ENCODE peak calls at places on chromosome 17, in five cellular contexts. F is H9, B is mesenchymal stem cell, O is H1, K is trophoblast cell. P is an unnamed sample.

GRCh38 chr17:74768069-74768762 is 7.9 kb downstream of the NAT9 start:
- DNase-seq in F (no peak), B (no peak), O (no peak), K (no peak), P (no peak)

GRCh38 chr17:56416682-56417351 is 176.7 kb upstream of the NOG start:
- DNase-seq in F (no peak), B (no peak), O (no peak), K (no peak), P (no peak)

GRCh38 chr17:66445229-66445628 is 142.8 kb downstream of the PRKCA start:
- DNase-seq in F (no peak), B (peak), O (no peak), K (no peak), P (no peak)

GRCh38 chr17:71338396-71338795 is 782.4 kb upstream of the SOX9 start:
- DNase-seq in F (no peak), B (peak), O (no peak), K (no peak), P (no peak)

GRCh38 chr17:81735181-81736102 is 23.4 kb downstream of the SLC25A10 start:
- DNase-seq in F (no peak), B (peak), O (no peak), K (peak), P (no peak)

GRCh38 chr17:49677933-49678847 is at the start of gene SPOP:
- DNase-seq in F (peak), B (peak), O (peak), K (peak), P (peak)

GRCh38 chr17:40314557-40314953 is 5.6 kb downstream of the RARA start:
- DNase-seq in F (no peak), B (peak), O (no peak), K (peak), P (no peak)

GRCh38 chr17:50768348-50768761 is 1.0 kb upstream of the ANKRD40CL start:
- DNase-seq in F (peak), B (no peak), O (no peak), K (no peak), P (no peak)

GRCh38 chr17:73513426-73513825 is 130.8 kb downstream of the SDK2 start:
- DNase-seq in F (no peak), B (no peak), O (no peak), K (no peak), P (no peak)

GRCh38 chr17:66989579-66989978 is 25.1 kb downstream of the CACNG4 start:
- DNase-seq in F (no peak), B (no peak), O (no peak), K (no peak), P (no peak)

GRCh38 chr17:31392002-31392855 is 754 bp downstream of the RAB11FIP4 start:
- DNase-seq in F (peak), B (no peak), O (no peak), K (no peak), P (no peak)

GRCh38 chr17:40159456-40159855 is 17.8 kb upstream of the RAPGEFL1 start:
- DNase-seq in F (no peak), B (no peak), O (no peak), K (no peak), P (no peak)

GRCh38 chr17:29168079-29168758 is 12.0 kb downstream of the MYO18A start:
- DNase-seq in F (no peak), B (no peak), O (no peak), K (peak), P (no peak)

GRCh38 chr17:43855061-43855460 is 8.1 kb downstream of the CD300LG start:
- DNase-seq in F (no peak), B (no peak), O (no peak), K (no peak), P (no peak)

GRCh38 chr17:47620503-47621245 is 29.0 kb upstream of the KPNB1 start:
- DNase-seq in F (no peak), B (no peak), O (no peak), K (no peak), P (no peak)

GRCh38 chr17:53219821-53220220 is 602.9 kb upstream of the KIF2B start:
- DNase-seq in F (no peak), B (no peak), O (no peak), K (no peak), P (no peak)

GRCh38 chr17:82283208-82283749 is 9.8 kb upstream of the CSNK1D start:
- DNase-seq in F (no peak), B (peak), O (no peak), K (no peak), P (no peak)

GRCh38 chr17:73420897-73421296 is 109.1 kb upstream of the CDC42EP4 start:
- DNase-seq in F (peak), B (peak), O (no peak), K (peak), P (no peak)

GRCh38 chr17:18184143-18185007 is 747 bp downstream of the ALKBH5 start:
- DNase-seq in F (peak), B (peak), O (no peak), K (peak), P (peak)

GRCh38 chr17:1372618-1373017 is 27.4 kb downstream of the YWHAE start:
- DNase-seq in F (no peak), B (no peak), O (no peak), K (no peak), P (no peak)

GRCh38 chr17:1373710-1374237 is 26.2 kb downstream of the YWHAE start:
- DNase-seq in F (no peak), B (no peak), O (no peak), K (no peak), P (no peak)

GRCh38 chr17:1375615-1376014 is 24.4 kb downstream of the YWHAE start:
- DNase-seq in F (no peak), B (no peak), O (no peak), K (no peak), P (no peak)

GRCh38 chr17:1376061-1376460 is 24.0 kb downstream of the YWHAE start:
- DNase-seq in F (no peak), B (no peak), O (no peak), K (no peak), P (no peak)

GRCh38 chr17:1374426-1375177 is 25.4 kb downstream of the YWHAE start:
- DNase-seq in F (no peak), B (no peak), O (no peak), K (no peak), P (no peak)
- H2BK12ac ChIP-seq in F (no peak), B (no peak), O (no peak), K (no peak), P (no peak)

DNA sequence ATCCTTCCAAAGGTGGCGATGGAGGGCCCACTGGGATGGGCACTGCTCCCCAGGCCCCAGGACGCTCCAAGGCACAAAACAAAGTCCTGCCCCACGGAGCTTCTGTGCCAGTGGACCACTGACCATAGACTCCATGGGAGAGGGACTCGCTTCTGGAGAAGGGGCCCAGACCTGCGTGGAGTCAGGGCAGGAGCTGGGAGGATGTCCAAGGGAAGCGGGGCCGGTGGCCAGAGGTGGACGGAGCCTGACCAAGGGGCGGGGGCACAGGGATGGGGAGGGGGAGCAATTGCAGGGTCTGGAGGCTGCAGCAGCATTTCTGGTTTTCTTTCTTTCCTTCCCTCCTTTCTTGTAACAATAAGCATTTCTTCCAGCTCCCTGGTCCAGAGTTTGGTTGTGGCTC is 14.1 kb downstream of the KCNJ12 start:
- DNase-seq in F (no peak), B (no peak), O (no peak), K (no peak), P (no peak)
- H2BK12ac ChIP-seq in F (no peak), B (no peak), O (no peak), K (no peak), P (no peak)

DNA sequence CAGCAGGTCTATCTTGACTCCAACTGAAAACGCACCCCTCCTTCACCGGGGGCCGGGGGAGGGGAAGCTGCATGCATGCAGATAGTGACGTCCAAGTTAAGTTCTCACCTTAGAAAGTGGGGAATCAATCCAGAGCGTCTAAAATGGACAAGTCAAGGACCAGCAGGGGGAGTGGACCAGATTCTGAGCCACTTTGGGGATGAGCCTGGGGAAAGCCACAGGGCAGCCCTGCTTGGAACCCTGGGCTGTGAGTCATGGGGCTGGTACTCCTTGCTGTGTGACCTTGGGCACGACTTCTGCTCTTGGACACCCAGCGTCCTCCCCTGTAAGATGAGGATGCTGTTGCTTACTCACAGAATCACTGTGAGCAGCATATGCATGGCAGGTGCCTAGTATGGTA is 9.1 kb downstream of the TNFRSF13B start:
- DNase-seq in F (peak), B (no peak), O (no peak), K (no peak), P (no peak)
- H2BK12ac ChIP-seq in F (no peak), B (no peak), O (no peak), K (no peak), P (no peak)

DNA sequence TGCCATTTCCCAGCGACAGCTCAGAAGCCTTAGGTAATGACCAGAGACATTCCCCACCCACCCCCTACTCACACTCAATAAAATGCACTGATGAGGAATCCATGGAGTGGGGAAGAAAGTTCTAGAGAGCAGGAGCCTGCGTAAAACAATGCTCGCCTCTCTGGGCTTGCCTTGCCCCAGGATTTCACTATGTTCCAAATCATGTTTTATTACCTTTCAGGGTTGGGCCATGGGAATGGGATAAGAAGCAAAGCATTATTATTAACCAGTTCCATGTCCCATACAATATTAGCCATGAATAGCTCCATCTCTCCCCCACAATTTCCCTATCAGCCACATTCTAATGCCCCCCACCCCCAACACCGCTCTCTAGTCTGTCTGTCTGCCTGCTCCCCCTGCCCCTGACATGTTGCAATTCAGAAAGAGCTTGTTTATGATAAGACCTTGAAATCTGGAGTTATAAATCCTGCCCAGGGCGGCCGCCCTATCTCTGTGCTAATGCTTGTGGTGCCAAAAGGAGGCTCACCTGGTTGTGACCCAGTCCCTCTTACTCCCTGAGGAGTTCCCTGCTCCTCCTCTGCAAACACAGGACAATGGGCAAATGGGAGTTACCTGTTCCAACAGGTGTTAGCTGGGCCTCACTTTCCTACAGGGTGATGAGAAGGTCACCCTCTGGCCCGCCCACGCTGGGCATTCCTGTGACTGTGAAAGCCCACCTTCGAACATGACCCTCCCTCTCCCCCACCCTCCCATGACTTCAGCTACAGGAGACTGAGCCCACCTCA is 28.0 kb upstream of the DDX52 start:
- DNase-seq in F (no peak), B (no peak), O (no peak), K (no peak), P (no peak)
- H2BK12ac ChIP-seq in F (no peak), B (no peak), O (no peak), K (no peak), P (no peak)

GRCh38 chr17:7673239-7673638 is 14.1 kb downstream of the TP53 start:
- DNase-seq in F (peak), B (no peak), O (no peak), K (no peak), P (no peak)
- H2BK12ac ChIP-seq in F (no peak), B (no peak), O (no peak), K (no peak), P (no peak)

DNA sequence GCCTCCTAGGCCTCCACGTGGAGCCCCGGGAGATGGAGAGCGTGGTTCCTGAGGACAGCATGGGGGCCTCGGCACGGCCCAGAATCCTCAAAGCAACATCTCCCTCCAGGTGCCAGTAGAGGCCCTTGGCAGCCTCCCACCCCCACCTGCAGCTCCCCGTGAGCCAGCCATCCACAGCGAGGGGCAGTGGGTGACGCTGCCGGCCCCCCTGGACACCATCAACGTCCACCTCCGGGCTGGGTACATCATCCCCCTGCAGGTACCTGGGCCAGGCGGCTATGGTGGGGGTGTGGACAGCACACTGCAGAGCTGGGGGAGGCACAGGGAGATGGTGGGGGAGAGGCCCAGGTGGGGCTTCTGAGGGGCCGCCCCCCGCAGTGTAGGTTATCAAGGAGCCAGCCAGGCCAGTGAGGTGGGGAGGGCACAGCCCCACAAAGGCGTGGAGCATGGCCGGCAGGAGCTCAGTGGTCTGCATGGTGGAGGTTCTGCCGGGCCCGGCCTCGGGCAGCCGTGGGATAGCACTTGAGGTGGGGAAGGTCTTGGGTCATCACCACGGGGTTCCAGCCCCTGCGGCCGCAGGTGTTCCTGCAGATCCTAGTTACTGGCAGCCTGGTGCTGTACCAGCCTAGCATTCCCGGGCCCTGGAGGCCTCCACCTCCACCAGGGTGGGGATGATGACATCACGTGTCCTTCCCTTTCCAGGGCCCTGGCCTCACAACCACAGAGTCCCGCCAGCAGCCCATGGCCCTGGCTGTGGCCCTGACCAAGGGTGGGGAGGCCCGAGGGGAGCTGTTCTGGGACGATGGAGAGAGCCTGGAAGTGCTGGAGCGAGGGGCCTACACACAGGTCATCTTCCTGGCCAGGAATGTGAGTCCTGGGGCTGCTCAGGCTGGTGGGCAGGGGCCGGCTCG is 16.4 kb downstream of the GAA start:
- DNase-seq in F (peak), B (no peak), O (no peak), K (no peak), P (no peak)
- H2BK12ac ChIP-seq in F (no peak), B (no peak), O (no peak), K (no peak), P (no peak)

GRCh38 chr17:64155751-64156544 is 26.0 kb upstream of the ERN1 start:
- DNase-seq in F (no peak), B (peak), O (no peak), K (no peak), P (no peak)
- H2BK12ac ChIP-seq in F (no peak), B (no peak), O (no peak), K (no peak), P (no peak)

DNA sequence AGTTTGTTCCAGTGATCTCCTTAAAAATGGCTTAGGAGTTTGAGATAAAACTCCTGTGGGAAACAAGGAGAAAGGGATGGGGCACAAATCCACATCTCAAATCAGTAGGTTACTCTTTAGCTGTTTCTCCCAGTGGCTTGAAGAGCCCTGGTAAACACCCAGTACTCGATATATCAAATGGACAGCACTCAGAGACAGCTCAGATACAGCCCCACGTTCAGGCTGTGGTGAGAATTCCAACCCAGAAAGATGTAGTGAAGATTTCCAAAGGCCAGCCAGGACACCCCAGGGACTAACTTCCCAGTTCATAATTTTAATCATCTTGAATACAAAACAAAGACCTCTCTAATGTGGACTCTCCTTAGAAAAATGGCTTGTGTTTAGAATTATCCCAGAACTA is 6.4 kb upstream of the VEZF1 start:
- DNase-seq in F (no peak), B (no peak), O (no peak), K (no peak), P (no peak)
- H2BK12ac ChIP-seq in F (no peak), B (no peak), O (no peak), K (no peak), P (no peak)